ENCODE peak calls at places on chromosomes 4 and X, in nine cellular contexts. O, N, U, V, S, F, J, G and T are unnamed samples.
A peak's percentile ranks its signal among the peaks of the same experiment; 100 is the strongest.

GRCh38 chr4:140094701-140095420 is 59.1 kb downstream of the MAML3 start:
- DNase-seq in U (peak; percentile 49), G (peak; percentile 66), F (peak; percentile 85), V (no peak), J (peak; percentile 73), S (peak; percentile 54), N (no peak), O (peak; percentile 46), T (peak; percentile 59)

GRCh38 chr4:84977409-84977808 is 10.9 kb upstream of the WDFY3 start:
- DNase-seq in S (no peak), J (no peak), F (no peak), U (no peak), N (no peak), G (no peak), O (no peak), V (no peak), T (no peak)

GRCh38 chr4:41290486-41290885 is 33.8 kb downstream of the UCHL1 start:
- DNase-seq in O (no peak), N (no peak), V (no peak), U (peak; percentile 33), F (no peak), J (no peak), S (no peak), G (peak; percentile 25), T (no peak)

GRCh38 chrX:120456973-120457372 is 12.1 kb downstream of the LAMP2 start:
- DNase-seq in O (no peak), F (no peak), S (no peak), N (no peak), G (no peak), V (no peak), J (peak; percentile 21), U (no peak), T (no peak)

GRCh38 chrX:29687687-29688086 is 527.7 kb upstream of the MAGEB2 start:
- DNase-seq in J (peak; percentile 76), U (no peak), S (no peak), N (peak; percentile 14), G (no peak), O (no peak), V (no peak), F (no peak), T (no peak)

GRCh38 chr4:118941149-118941548 is 52.5 kb downstream of the SYNPO2 start:
- DNase-seq in U (no peak), V (no peak), N (no peak), F (no peak), J (peak; percentile 21), G (no peak), O (no peak), S (no peak), T (peak; percentile 37)

GRCh38 chr4:113635739-113636437 is 125.7 kb downstream of the CAMK2D start:
- DNase-seq in J (peak; percentile 86), G (no peak), O (no peak), V (no peak), N (no peak), F (no peak), U (no peak), S (no peak), T (no peak)

GRCh38 chr4:137576437-137576836 is 44.1 kb upstream of the PCDH18 start:
- DNase-seq in J (peak; percentile 4), S (no peak), O (no peak), F (no peak), G (no peak), V (no peak), N (no peak), U (no peak), T (no peak)

GRCh38 chr4:124372916-124373315 is 339.6 kb downstream of the ANKRD50 start:
- DNase-seq in S (no peak), G (no peak), V (no peak), O (no peak), U (no peak), F (no peak), J (no peak), N (no peak), T (no peak)

GRCh38 chr4:119240568-119240967 is 28.1 kb downstream of the USP53 start:
- DNase-seq in G (no peak), F (no peak), J (no peak), N (no peak), V (no peak), U (no peak), O (no peak), S (no peak), T (no peak)

GRCh38 chrX:38732866-38733265 is 68.4 kb upstream of the MID1IP1 start:
- DNase-seq in S (no peak), U (no peak), G (no peak), V (no peak), J (no peak), N (no peak), F (no peak), O (no peak), T (no peak)

GRCh38 chrX:39299615-39300014 is 498.4 kb downstream of the MID1IP1 start:
- DNase-seq in V (no peak), O (no peak), N (no peak), J (no peak), F (no peak), U (no peak), G (no peak), S (no peak), T (no peak)

GRCh38 chr4:85092536-85092935 is 126.0 kb upstream of the WDFY3 start:
- DNase-seq in V (no peak), J (no peak), O (no peak), G (no peak), S (no peak), U (no peak), F (no peak), N (no peak), T (no peak)

GRCh38 chr4:82509029-82509428 is 52.8 kb downstream of the TMEM150C start:
- DNase-seq in S (no peak), G (no peak), J (no peak), N (no peak), F (no peak), U (no peak), O (no peak), V (no peak), T (no peak)

GRCh38 chr4:8534129-8534528 is 46.1 kb upstream of the GPR78 start:
- DNase-seq in O (peak; percentile 74), J (peak; percentile 66), F (peak; percentile 62), N (no peak), G (no peak), U (peak; percentile 71), V (no peak), S (peak; percentile 80), T (peak; percentile 64)

GRCh38 chr4:94504545-94504944 is 52.8 kb downstream of the PDLIM5 start:
- DNase-seq in J (peak; percentile 41), F (no peak), G (no peak), S (no peak), N (no peak), U (no peak), V (no peak), O (no peak), T (no peak)

GRCh38 chrX:87755493-87755892 is 237.9 kb downstream of the KLHL4 start:
- DNase-seq in N (no peak), S (no peak), U (no peak), O (no peak), J (no peak), V (no peak), F (no peak), G (no peak), T (no peak)

GRCh38 chr4:161148051-161148450 is 1015.7 kb downstream of the FSTL5 start:
- DNase-seq in S (no peak), J (no peak), V (no peak), N (no peak), F (no peak), O (no peak), G (no peak), U (no peak), T (no peak)

GRCh38 chr4:187668683-187669082 is 326.9 kb upstream of the ZFP42 start:
- DNase-seq in S (no peak), G (no peak), N (no peak), U (no peak), F (no peak), V (no peak), O (no peak), J (peak; percentile 83), T (no peak)

DNA sequence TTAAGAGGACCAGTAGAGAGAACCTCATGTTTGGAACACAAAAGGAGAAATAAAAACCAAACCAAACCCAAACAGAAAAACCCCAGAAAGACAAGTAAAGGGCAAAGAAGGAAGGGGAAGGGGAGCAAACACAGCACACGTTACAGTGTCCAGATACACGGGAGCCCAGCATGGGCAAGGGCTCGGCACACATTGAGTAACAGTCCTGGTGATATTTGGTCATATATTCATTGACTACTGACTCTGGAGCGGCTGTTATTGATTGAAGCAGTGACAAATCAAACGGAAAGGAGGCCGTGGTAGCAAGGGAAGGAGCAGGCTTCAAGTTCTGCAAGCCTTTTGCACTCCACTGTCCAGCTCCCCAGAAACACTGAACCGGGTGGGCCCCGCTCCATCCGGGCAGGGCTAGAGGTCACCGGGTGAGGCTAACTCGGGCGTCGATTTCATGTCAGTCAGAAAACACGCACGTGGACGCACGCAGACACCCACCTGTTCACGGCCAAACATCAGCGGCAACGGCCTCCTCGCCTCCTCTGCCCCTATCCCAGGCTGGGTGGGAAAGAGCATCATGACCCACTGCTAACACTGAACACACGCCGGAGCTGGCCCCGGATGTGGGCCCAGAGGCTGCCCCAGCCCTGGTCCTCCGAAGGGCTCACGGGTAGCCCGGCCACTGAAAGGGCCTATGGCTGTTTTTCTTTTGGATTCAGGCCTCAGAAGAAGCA is 3.7 kb upstream of the IRAK1 start:
- DNase-seq in F (no peak), N (no peak), V (no peak), U (no peak), G (no peak), J (no peak), O (no peak), S (no peak), T (no peak)
- H3K4me1 ChIP-seq in F (no peaks in the 10 kb centered on the region), N (no peaks in the 10 kb centered on the region), V (peaks cover 24% of the 10 kb centered on the region), U (peaks cover 8% of the 10 kb centered on the region), G (no peaks in the 10 kb centered on the region), J (peaks cover 24% of the 10 kb centered on the region), O (peaks cover 16% of the 10 kb centered on the region), S (no peaks in the 10 kb centered on the region), T (no peaks in the 10 kb centered on the region)

GRCh38 chr4:38173935-38174334 is 213.7 kb downstream of the PTTG2 start:
- DNase-seq in O (no peak), G (no peak), J (no peak), N (no peak), V (no peak), F (no peak), S (no peak), U (no peak), T (no peak)
- H3K4me1 ChIP-seq in O (peaks cover 23% of the 10 kb centered on the region), G (peaks cover 2% of the 10 kb centered on the region), J (peaks cover 7% of the 10 kb centered on the region), N (no peaks in the 10 kb centered on the region), V (peaks cover 55% of the 10 kb centered on the region), F (no peaks in the 10 kb centered on the region), S (peaks cover 6% of the 10 kb centered on the region), U (no peaks in the 10 kb centered on the region), T (peaks cover 11% of the 10 kb centered on the region)

GRCh38 chr4:6771229-6771671 is 11.3 kb upstream of the KIAA0232 start:
- DNase-seq in S (no peak), F (peak; percentile 96), O (no peak), G (peak; percentile 81), U (no peak), N (no peak), V (no peak), J (peak; percentile 16), T (no peak)
- H3K4me1 ChIP-seq in S (no peaks in the 10 kb centered on the region), F (peaks cover 2% of the 10 kb centered on the region), O (peaks cover 16% of the 10 kb centered on the region), G (peaks cover 2% of the 10 kb centered on the region), U (no peaks in the 10 kb centered on the region), N (peaks cover 7% of the 10 kb centered on the region), V (peaks cover 43% of the 10 kb centered on the region), J (peaks cover 3% of the 10 kb centered on the region), T (peaks cover 55% of the 10 kb centered on the region)

DNA sequence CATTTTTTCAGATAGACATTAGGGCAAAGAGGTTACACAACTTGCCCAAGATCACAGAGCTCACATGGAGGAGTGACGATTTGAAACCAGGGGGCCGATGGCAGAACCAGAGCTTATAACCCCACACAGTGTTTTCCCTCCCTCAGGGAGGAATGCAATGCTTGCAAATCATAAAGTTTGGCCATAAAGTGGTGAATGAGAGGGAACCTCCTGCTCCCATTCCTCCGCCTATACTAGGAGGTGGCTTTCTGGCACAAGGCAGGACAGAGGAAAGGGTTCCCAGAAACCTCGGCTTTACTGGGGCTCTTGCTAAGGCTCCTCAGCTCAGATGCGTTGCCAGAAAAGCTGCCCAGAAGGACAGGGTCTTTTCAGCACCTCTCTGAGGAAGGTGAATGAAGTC is 19.3 kb downstream of the TMEM154 start:
- DNase-seq in U (no peak), N (no peak), J (no peak), F (no peak), S (no peak), G (no peak), V (no peak), O (no peak), T (no peak)
- H3K4me1 ChIP-seq in U (no peaks in the 10 kb centered on the region), N (no peaks in the 10 kb centered on the region), J (no peaks in the 10 kb centered on the region), F (no peaks in the 10 kb centered on the region), S (no peaks in the 10 kb centered on the region), G (no peaks in the 10 kb centered on the region), V (peaks cover 8% of the 10 kb centered on the region), O (no peaks in the 10 kb centered on the region), T (peaks cover 3% of the 10 kb centered on the region)